ENCODE peak calls at places on chromosomes 6 and 20, in five cellular contexts. K is K562, I is GM12878, N is mammary epithelial cell, V is H1. J is an unnamed sample.

GRCh38 chr20:32045999-32046398 is 6.0 kb upstream of the HCK start:
- DNase-seq in K (no peak), I (no peak), N (no peak), V (no peak), J (no peak)

GRCh38 chr6:28940294-28940858 is 16.6 kb upstream of the TRIM27 start:
- DNase-seq in K (peak), I (peak), N (peak), V (peak), J (no peak)

GRCh38 chr6:116015983-116016382 is 44.7 kb downstream of the FRK start:
- DNase-seq in K (no peak), I (no peak), N (no peak), V (no peak), J (no peak)

GRCh38 chr6:159131709-159132108 is 37.5 kb upstream of the FNDC1 start:
- DNase-seq in K (no peak), I (no peak), N (no peak), V (no peak), J (no peak)

GRCh38 chr6:148395583-148396101 is 53.0 kb downstream of the SASH1 start:
- DNase-seq in K (no peak), I (no peak), N (no peak), V (no peak), J (no peak)

GRCh38 chr6:158536084-158536890 is 23.6 kb upstream of the TMEM181 start:
- DNase-seq in K (peak), I (no peak), N (peak), V (peak), J (peak)

GRCh38 chr6:102197211-102197610 is 803.7 kb downstream of the GRIK2 start:
- DNase-seq in K (no peak), I (no peak), N (no peak), V (peak), J (peak)

GRCh38 chr20:45067558-45067957 is 33.4 kb downstream of the KCNS1 start:
- DNase-seq in K (no peak), I (no peak), N (peak), V (no peak), J (no peak)

GRCh38 chr6:137982418-137983189 is 115.5 kb downstream of the TNFAIP3 start:
- DNase-seq in K (peak), I (no peak), N (no peak), V (no peak), J (no peak)

GRCh38 chr6:142757827-142758226 is 187.1 kb downstream of the HIVEP2 start:
- DNase-seq in K (no peak), I (no peak), N (no peak), V (no peak), J (no peak)

GRCh38 chr20:39516964-39517363 is 554.8 kb downstream of the DHX35 start:
- DNase-seq in K (no peak), I (no peak), N (no peak), V (no peak), J (no peak)

GRCh38 chr6:106520711-106521367 is 108.5 kb downstream of the RTN4IP1 start:
- DNase-seq in K (peak), I (peak), N (no peak), V (no peak), J (peak)

DNA sequence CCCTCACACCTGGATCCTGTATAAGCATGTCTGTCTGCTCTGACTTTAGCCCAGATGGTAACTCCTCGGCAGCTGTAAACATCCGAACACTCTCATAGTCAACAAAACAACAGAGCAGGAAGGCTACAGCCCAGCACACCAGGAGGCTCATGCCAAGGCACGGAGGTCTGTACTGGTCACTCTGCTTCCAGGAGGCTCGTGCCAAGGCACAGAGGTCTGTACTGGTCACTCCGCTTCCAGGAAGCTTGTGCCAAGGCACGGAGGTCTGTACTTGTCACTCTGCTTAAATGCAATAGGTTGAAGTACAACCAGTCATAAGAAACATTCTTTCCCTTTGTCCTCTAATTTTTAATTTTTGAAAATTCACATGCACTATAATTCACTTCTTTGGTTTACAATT is 190.1 kb upstream of the CDH4 start:
- DNase-seq in K (no peak), I (no peak), N (no peak), V (no peak), J (no peak)
- H3K4me2 ChIP-seq in K (no peak), I (no peak), N (no peak), V (no peak), J (no peak)

GRCh38 chr6:70166088-70166958 is 136.6 kb downstream of the COL9A1 start:
- DNase-seq in K (peak), I (no peak), N (peak), V (peak), J (peak)
- H3K4me3 ChIP-seq in K (no peak), I (no peak), N (no peak), V (no peak), J (no peak)

GRCh38 chr6:131262060-131262459 is 126.8 kb downstream of the AKAP7 start:
- DNase-seq in K (no peak), I (no peak), N (no peak), V (no peak), J (no peak)
- TF ChIP-seq CTCF in K (peak), I (no peak), N (no peak), V (peak), J (peak)

GRCh38 chr6:14661188-14661587 is 543.6 kb downstream of the CD83 start:
- DNase-seq in K (no peak), I (peak), N (peak), V (no peak), J (peak)

GRCh38 chr6:14658909-14659561 is 541.5 kb downstream of the CD83 start:
- DNase-seq in K (no peak), I (no peak), N (peak), V (no peak), J (no peak)

GRCh38 chr6:14658030-14658429 is 540.5 kb downstream of the CD83 start:
- DNase-seq in K (no peak), I (no peak), N (no peak), V (no peak), J (no peak)

GRCh38 chr6:14661696-14662095 is 544.1 kb downstream of the CD83 start:
- DNase-seq in K (no peak), I (no peak), N (no peak), V (no peak), J (no peak)

DNA sequence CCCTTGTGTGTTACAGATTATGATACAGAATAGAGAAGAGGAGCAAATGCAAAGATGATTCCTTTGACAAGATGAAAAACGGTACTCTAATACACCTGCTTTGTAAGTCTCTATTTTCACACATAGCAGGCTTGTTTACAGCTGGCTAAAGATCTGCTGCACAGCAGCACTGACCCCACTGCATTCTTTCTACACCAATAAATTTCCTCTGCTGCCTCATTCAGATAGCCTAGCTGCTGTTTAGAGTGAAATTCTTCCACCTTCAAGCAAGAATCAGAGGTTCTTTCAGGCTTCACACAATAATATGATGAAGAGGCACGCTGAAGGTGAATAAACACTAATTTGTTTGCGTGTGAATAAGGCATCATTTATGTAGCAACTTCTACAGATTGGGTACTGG is 543.2 kb downstream of the CD83 start:
- DNase-seq in K (no peak), I (no peak), N (no peak), V (no peak), J (peak)
- H3K4me2 ChIP-seq in K (no peak), I (peak), N (no peak), V (no peak), J (peak)

GRCh38 chr6:30689022-30689865 is 1.5 kb downstream of the NRM start:
- DNase-seq in K (no peak), I (no peak), N (no peak), V (no peak), J (peak)
- H3K4me3 ChIP-seq in K (no peak), I (peak), N (no peak), V (no peak), J (peak)

GRCh38 chr6:96286503-96286902 is 235.1 kb upstream of the UFL1 start:
- DNase-seq in K (no peak), I (no peak), N (no peak), V (no peak), J (no peak)
- TF ChIP-seq CTCF in K (no peak), I (no peak), N (no peak), V (peak), J (no peak)

J was measured in OCI-LY7.